ENCODE peak calls at places on chromosomes 12 and 14, in four cellular contexts. L is CD14-positive monocyte, I is Peyer's patch, W is RPMI7951. Y is an unnamed sample.

GRCh38 chr12:9700606-9700956 is 31.1 kb downstream of the CLEC2D start:
- DNase-seq in I (no peak), W (no peak), L (no peak), Y (no peak)

GRCh38 chr12:116490481-116490880 is 68.7 kb upstream of the MAP1LC3B2 start:
- DNase-seq in W (no peak), L (no peak), I (no peak), Y (no peak)

GRCh38 chr14:105927661-105928060 is 401.3 kb downstream of the TMEM121 start:
- DNase-seq in L (no peak), I (no peak), W (no peak), Y (no peak)

GRCh38 chr12:112496493-112496892 is 77.7 kb downstream of the PTPN11 start:
- DNase-seq in I (no peak), L (no peak), W (no peak), Y (no peak)

GRCh38 chr12:22494319-22494718 is 50.0 kb downstream of the C2CD5 start:
- DNase-seq in I (no peak), L (no peak), W (no peak), Y (no peak)

GRCh38 chr12:64097346-64098105 is 124.6 kb downstream of the KICS2 start:
- DNase-seq in W (peak; percentile 68), I (no peak), L (no peak), Y (no peak)

GRCh38 chr12:52657305-52657902 is 5.4 kb upstream of the KRT2 start:
- DNase-seq in W (no peak), L (no peak), I (no peak), Y (no peak)

GRCh38 chr14:45664668-45665356 is 411.8 kb upstream of the MIS18BP1 start:
- DNase-seq in L (no peak), W (no peak), I (no peak), Y (no peak)

GRCh38 chr12:55037349-55037748 is 17.6 kb downstream of the NEUROD4 start:
- DNase-seq in I (no peak), W (no peak), L (no peak), Y (no peak)

GRCh38 chr12:118467576-118467975 is 91.2 kb downstream of the SUDS3 start:
- DNase-seq in L (no peak), W (no peak), I (no peak), Y (no peak)

GRCh38 chr12:40946612-40947194 is 241.4 kb upstream of the PDZRN4 start:
- DNase-seq in W (peak; percentile 10), I (no peak), L (no peak), Y (peak; percentile 9)

GRCh38 chr12:52149651-52150241 is 42.1 kb downstream of the KRT80 start:
- DNase-seq in W (peak; percentile 40), I (no peak), L (no peak), Y (no peak)

GRCh38 chr14:101179691-101180211 is 276.2 kb upstream of the RTL1 start:
- DNase-seq in I (no peak), W (no peak), L (no peak), Y (no peak)

GRCh38 chr14:75333523-75334190 is 55.0 kb downstream of the FOS start:
- DNase-seq in I (no peak), W (no peak), L (no peak), Y (no peak)

GRCh38 chr14:55103005-55103640 is 25.9 kb upstream of the LGALS3 start:
- DNase-seq in W (peak; percentile 95), I (peak; percentile 67), L (peak; percentile 75), Y (no peak)

GRCh38 chr12:123253606-123254459 is 17.8 kb downstream of the CDK2AP1 start:
- DNase-seq in L (no peak), W (no peak), I (no peak), Y (no peak)

GRCh38 chr14:63204407-63205280 is at the start of gene RHOJ:
- DNase-seq in L (no peak), I (no peak), W (peak; percentile 12), Y (no peak)

GRCh38 chr14:49977126-49977841 is 84.4 kb downstream of the ARF6 start:
- DNase-seq in L (peak; percentile 67), I (peak; percentile 61), W (no peak), Y (peak; percentile 17)

GRCh38 chr12:28026701-28027100 is 54.2 kb upstream of the PTHLH start:
- DNase-seq in I (no peak), L (no peak), W (peak; percentile 93), Y (no peak)

GRCh38 chr12:113299619-113300237 is 35.2 kb downstream of the SLC8B1 start:
- DNase-seq in W (peak; percentile 88), L (no peak), I (no peak), Y (no peak)